ENCODE peak calls at places on chromosomes 11 and 22, in ten cellular contexts. Z is D341Med, W is non-pigmented ciliary epithelial cell, P is T follicular helper cell, E is AG10803, I is NCI-H82, S is NCI-H1436, J is erythroblast, B is NCI-H2081, F is amniotic stem cell. O is an unnamed sample.

GRCh38 chr11:1456596-1457325 is 29.8 kb downstream of the MOB2 start:
- DNase-seq in Z (no peak), W (no peak), P (no peak), E (no peak), I (no peak), S (no peak), J (no peak), B (no peak), F (no peak), O (no peak)

GRCh38 chr11:22491826-22492225 is 133.8 kb downstream of the FANCF start:
- DNase-seq in Z (peak; percentile 49), W (no peak), P (no peak), E (peak; percentile 85), I (peak; percentile 59), S (no peak), J (no peak), B (peak; percentile 3), F (peak; percentile 57), O (peak; percentile 48)

GRCh38 chr22:49828599-49828965 is 909 bp upstream of the BRD1 start:
- DNase-seq in Z (no peak), W (no peak), P (no peak), E (no peak), I (no peak), S (no peak), J (no peak), B (no peak), F (no peak), O (no peak)

GRCh38 chr11:128018692-128019091 is 568.7 kb downstream of the ETS1 start:
- DNase-seq in Z (no peak), W (no peak), P (no peak), E (no peak), I (no peak), S (no peak), J (no peak), B (no peak), F (no peak), O (no peak)

GRCh38 chr11:87463486-87464102 is 425.9 kb downstream of the TMEM135 start:
- DNase-seq in Z (peak; percentile 41), W (no peak), P (no peak), E (peak; percentile 34), I (peak; percentile 43), S (peak; percentile 39), J (peak; percentile 15), B (peak; percentile 47), F (no peak), O (no peak)

GRCh38 chr11:7353100-7353499 is 101.4 kb downstream of the SYT9 start:
- DNase-seq in Z (no peak), W (no peak), P (no peak), E (peak; percentile 32), I (peak; percentile 54), S (no peak), J (peak; percentile 17), B (no peak), F (no peak), O (no peak)

GRCh38 chr11:121466063-121466794 is 13.5 kb upstream of the SORL1-AS1 start:
- DNase-seq in Z (peak; percentile 40), W (peak; percentile 83), P (no peak), E (peak; percentile 93), I (peak; percentile 66), S (peak; percentile 50), J (no peak), B (peak; percentile 66), F (peak; percentile 70), O (peak; percentile 60)

GRCh38 chr22:31082606-31083376 is 1.7 kb downstream of the SMTN start:
- DNase-seq in Z (peak; percentile 68), W (no peak), P (peak; percentile 34), E (peak; percentile 76), I (peak; percentile 77), S (peak; percentile 10), J (peak; percentile 85), B (peak; percentile 10), F (peak; percentile 33), O (no peak)

GRCh38 chr11:59767212-59767611 is 12.0 kb downstream of the STX3 start:
- DNase-seq in Z (no peak), W (no peak), P (no peak), E (no peak), I (no peak), S (no peak), J (peak; percentile 63), B (no peak), F (no peak), O (no peak)

GRCh38 chr11:133825666-133826065 is 19.6 kb downstream of the SPATA19 start:
- DNase-seq in Z (no peak), W (no peak), P (no peak), E (no peak), I (no peak), S (no peak), J (no peak), B (no peak), F (no peak), O (no peak)

GRCh38 chr11:12411806-12412727 is 34.7 kb downstream of the PARVA start:
- DNase-seq in Z (peak; percentile 83), W (peak; percentile 77), P (peak; percentile 3), E (peak; percentile 97), I (peak; percentile 87), S (peak; percentile 63), J (peak; percentile 56), B (peak; percentile 65), F (peak; percentile 86), O (peak; percentile 83)

GRCh38 chr11:34595391-34595790 is 25.5 kb upstream of the EHF start:
- DNase-seq in Z (no peak), W (no peak), P (no peak), E (no peak), I (no peak), S (no peak), J (no peak), B (no peak), F (no peak), O (no peak)

GRCh38 chr11:2949920-2950319 is 20.7 kb upstream of the PHLDA2 start:
- DNase-seq in Z (no peak), W (no peak), P (no peak), E (no peak), I (no peak), S (no peak), J (no peak), B (no peak), F (no peak), O (no peak)

GRCh38 chr11:123770712-123771111 is 16.4 kb upstream of the OR6X1 start:
- DNase-seq in Z (no peak), W (no peak), P (no peak), E (no peak), I (no peak), S (no peak), J (no peak), B (no peak), F (no peak), O (no peak)

GRCh38 chr11:115215694-115216615 is 288.3 kb downstream of the CADM1 start:
- DNase-seq in Z (peak; percentile 43), W (no peak), P (no peak), E (no peak), I (peak; percentile 18), S (peak; percentile 3), J (peak; percentile 1), B (peak; percentile 66), F (no peak), O (no peak)

GRCh38 chr11:20388096-20389055 is 860 bp downstream of the PRMT3 start:
- DNase-seq in Z (no peak), W (no peak), P (no peak), E (peak; percentile 25), I (peak; percentile 63), S (no peak), J (peak; percentile 60), B (peak; percentile 46), F (no peak), O (no peak)

GRCh38 chr11:6457581-6458320 is 16.0 kb downstream of the TRIM3 start:
- DNase-seq in Z (no peak), W (no peak), P (no peak), E (no peak), I (no peak), S (no peak), J (no peak), B (no peak), F (no peak), O (no peak)

GRCh38 chr11:97607301-97608000 is 1217.6 kb downstream of the JRKL start:
- DNase-seq in Z (no peak), W (no peak), P (no peak), E (no peak), I (no peak), S (no peak), J (no peak), B (no peak), F (no peak), O (no peak)

GRCh38 chr22:29673361-29673760 is 46.4 kb upstream of the CABP7 start:
- DNase-seq in Z (no peak), W (no peak), P (no peak), E (no peak), I (no peak), S (no peak), J (no peak), B (no peak), F (no peak), O (no peak)

GRCh38 chr22:29625090-29625825 is 21.8 kb downstream of the NF2 start:
- DNase-seq in Z (peak; percentile 68), W (peak; percentile 60), P (no peak), E (peak; percentile 93), I (peak; percentile 59), S (no peak), J (peak; percentile 77), B (peak; percentile 45), F (peak; percentile 60), O (peak; percentile 56)

GRCh38 chr11:73662445-73663157 is 16.2 kb downstream of the PLEKHB1 start:
- DNase-seq in Z (no peak), W (no peak), P (no peak), E (no peak), I (no peak), S (no peak), J (peak; percentile 14), B (no peak), F (no peak), O (no peak)

GRCh38 chr11:11588243-11588642 is 33.6 kb downstream of the GALNT18 start:
- DNase-seq in Z (no peak), W (no peak), P (no peak), E (no peak), I (no peak), S (no peak), J (no peak), B (no peak), F (no peak), O (no peak)

GRCh38 chr11:12893787-12894672 is 115.1 kb upstream of the RASSF10 start:
- DNase-seq in Z (peak; percentile 61), W (peak; percentile 31), P (peak; percentile 47), E (peak; percentile 71), I (peak; percentile 42), S (peak; percentile 48), J (peak; percentile 66), B (peak; percentile 60), F (no peak), O (peak; percentile 67)

GRCh38 chr22:34111210-34111824 is 191.0 kb upstream of the LARGE1 start:
- DNase-seq in Z (peak; percentile 65), W (no peak), P (no peak), E (peak; percentile 11), I (peak; percentile 67), S (no peak), J (peak; percentile 9), B (no peak), F (no peak), O (peak; percentile 58)

O was measured in retina.